ENCODE peak calls at places on chromosomes 11 and 22, in eight cellular contexts. U is prostate gland, T is HCT116, X is HL-60, G is HepG2, K is GM23338, B is transverse colon, M is endothelial cell of umbilical vein. L is an unnamed sample.
A peak's percentile ranks its signal among the peaks of the same experiment; 100 is the strongest.

GRCh38 chr11:43987384-43988039 is 45.1 kb downstream of the C11orf96 start:
- DNase-seq in B (peak; percentile 72), X (no peak), T (no peak), U (no peak), G (no peak), K (no peak), M (peak; percentile 47), L (no peak)

GRCh38 chr11:121810291-121810690 is 305.7 kb downstream of the BLID start:
- DNase-seq in B (no peak), U (no peak), K (no peak), T (no peak), M (no peak), X (no peak), G (no peak), L (no peak)

GRCh38 chr11:76236092-76237026 is 30.1 kb upstream of the WNT11 start:
- DNase-seq in X (no peak), G (no peak), K (peak; percentile 86), M (no peak), B (peak; percentile 63), T (peak; percentile 16), U (peak; percentile 50), L (peak; percentile 52)

GRCh38 chr22:19981961-19982920 is 34.4 kb downstream of the ARVCF start:
- DNase-seq in T (no peak), M (no peak), U (no peak), B (no peak), X (no peak), G (no peak), K (no peak), L (no peak)

GRCh38 chr22:47333625-47334024 is 571.2 kb downstream of the TBC1D22A start:
- DNase-seq in K (no peak), U (peak; percentile 23), G (peak; percentile 9), B (no peak), T (peak; percentile 56), X (no peak), M (peak; percentile 61), L (no peak)

GRCh38 chr11:45834298-45834756 is 12.9 kb upstream of the CRY2 start:
- DNase-seq in T (no peak), G (no peak), M (no peak), U (no peak), X (no peak), K (no peak), B (no peak), L (no peak)

GRCh38 chr11:77197626-77198320 is 69.7 kb downstream of the MYO7A start:
- DNase-seq in T (no peak), X (no peak), G (no peak), B (no peak), K (no peak), M (no peak), U (no peak), L (no peak)

GRCh38 chr22:31944700-31945477 is 554 bp downstream of the YWHAH start:
- DNase-seq in K (peak; percentile 63), G (no peak), T (no peak), U (peak; percentile 30), M (peak; percentile 12), B (peak; percentile 60), X (no peak), L (peak; percentile 43)

GRCh38 chr22:30730351-30730750 is 35.7 kb downstream of the OSBP2 start:
- DNase-seq in T (no peak), B (no peak), X (no peak), U (no peak), G (no peak), M (no peak), K (no peak), L (no peak)

GRCh38 chr22:44729391-44730012 is 22.9 kb upstream of the ARHGAP8 start:
- DNase-seq in M (peak; percentile 38), G (no peak), B (no peak), U (no peak), X (peak; percentile 10), K (no peak), T (no peak), L (no peak)

GRCh38 chr11:63802637-63803414 is 10.4 kb upstream of the SPINDOC start:
- DNase-seq in B (no peak), U (no peak), K (no peak), T (peak; percentile 72), G (no peak), M (no peak), X (no peak), L (no peak)

DNA sequence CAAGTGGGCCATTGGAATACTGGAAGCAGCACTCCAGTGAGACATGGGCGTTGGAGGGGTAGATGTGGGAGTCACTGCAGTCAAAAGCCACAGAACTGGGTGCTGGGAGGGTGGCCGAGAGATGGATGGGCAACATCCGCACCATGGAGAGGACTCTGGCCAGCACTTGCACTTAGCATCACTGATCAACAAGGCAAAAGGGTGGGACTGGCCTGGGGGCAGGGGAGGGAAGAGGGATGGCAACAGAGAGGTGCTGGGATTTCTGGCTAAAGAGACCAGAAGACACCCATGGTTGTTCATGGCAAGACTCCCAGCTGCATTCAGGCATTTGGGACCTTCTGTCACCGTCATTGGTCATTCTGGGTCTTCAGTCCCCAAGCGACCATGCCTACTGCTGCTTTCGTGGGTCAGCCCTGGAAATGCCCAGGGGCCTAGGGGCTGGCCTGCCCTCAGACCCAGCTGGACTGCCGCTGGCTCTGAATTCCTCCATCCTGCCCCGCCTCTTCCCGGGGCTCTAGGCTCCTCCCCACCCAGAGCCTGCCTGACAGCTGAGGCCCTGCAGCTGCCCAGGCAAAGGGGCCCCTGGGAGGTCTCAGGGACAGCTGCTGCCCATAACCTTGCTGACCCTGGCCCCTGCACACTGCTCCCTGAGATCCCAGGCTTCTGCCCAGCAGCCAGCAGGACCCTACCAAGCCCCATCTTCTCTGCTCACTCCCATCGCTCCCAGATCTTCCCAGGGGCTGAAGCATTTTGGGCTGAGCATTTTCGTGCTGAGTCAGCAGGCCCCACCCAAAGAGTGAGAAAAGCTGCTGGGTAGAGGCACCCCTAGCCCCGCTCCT is 13.0 kb upstream of the CDC42EP2 start:
- DNase-seq in B (peak; percentile 31), X (no peak), T (no peak), G (no peak), U (no peak), M (no peak), K (peak; percentile 79), L (no peak)
- TF ChIP-seq POLR2AphosphoS5 in B (no peak), X (no peak), T (no peak), G (no peak), U (no peak), M (no peak), K (peak; percentile 18), L (no peak)

DNA sequence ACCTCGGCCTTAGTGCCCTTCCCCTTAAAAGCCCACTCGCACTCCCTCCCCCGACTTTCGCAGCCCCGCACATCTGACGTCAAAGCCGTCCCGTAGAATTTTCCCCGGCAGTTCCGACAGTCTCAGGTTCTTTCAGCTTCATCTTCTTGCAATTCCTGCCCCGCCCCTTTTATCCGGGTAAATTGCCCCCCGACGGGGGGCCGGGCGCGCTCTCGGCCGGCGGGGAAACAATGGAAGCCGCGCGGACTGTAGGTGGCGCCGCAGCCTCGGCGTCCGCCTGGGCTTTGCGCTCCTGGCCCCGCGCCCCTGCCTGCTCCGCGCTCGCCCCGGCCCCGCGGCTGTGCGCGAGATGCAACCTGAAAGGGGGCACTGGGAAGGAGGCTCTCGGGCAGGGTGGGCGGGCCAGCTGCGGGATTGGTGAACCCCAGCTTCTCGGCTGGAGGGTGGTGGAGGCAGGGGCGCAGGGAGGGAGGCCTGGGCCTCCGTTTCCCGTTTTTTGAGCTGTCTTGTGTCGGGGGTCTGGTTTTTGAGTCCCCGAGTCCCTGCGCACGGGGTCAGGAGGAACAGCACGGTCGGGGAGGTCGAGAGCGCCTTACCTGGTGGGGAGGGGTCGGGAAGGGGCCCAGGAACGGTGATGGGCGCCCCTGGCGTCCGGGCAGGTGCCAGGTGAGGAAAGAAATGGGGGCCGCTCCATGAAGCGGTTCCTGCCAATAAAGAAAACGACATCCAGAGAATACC is 855 bp upstream of the FGF19 start:
- DNase-seq in X (no peak), K (peak; percentile 98), T (no peak), B (no peak), U (no peak), M (no peak), G (no peak), L (no peak)
- TF ChIP-seq POLR2AphosphoS5 in X (no peak), K (peak; percentile 16), T (no peak), B (no peak), U (no peak), M (no peak), G (no peak), L (no peak)

DNA sequence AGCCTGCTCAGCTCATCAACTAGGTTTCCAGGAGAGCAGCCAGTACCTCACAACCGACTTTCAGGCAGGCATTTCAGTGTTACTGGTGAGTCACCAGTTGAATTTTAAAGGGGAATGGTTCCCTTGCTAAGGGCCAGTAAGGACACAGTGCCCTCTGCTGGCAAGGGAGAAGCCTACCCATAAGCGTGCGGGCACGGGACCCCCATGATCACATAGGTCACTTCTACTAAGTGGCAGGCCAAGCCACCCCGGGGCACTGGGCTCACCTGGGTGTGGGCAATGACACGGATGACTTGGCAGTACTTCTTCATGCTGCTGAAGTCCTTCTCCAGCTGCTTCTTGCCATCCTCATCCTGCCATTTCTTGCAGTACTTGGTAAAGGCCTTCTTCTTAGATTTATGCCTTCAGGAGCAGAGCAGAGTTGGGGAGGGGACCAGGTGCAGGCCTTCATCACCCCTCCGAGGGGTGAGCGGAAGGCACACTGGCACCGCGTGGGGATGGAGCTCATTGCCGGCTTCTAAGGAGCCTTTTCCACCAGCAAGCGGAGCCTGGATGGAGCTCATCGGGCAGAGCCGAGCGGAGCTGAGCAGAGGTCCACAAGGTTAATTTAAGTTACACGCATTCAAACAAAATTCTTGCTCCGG is 2.9 kb downstream of the RPL3 start:
- DNase-seq in G (peak; percentile 88), B (peak; percentile 79), T (peak; percentile 60), X (peak; percentile 70), U (peak; percentile 84), M (peak; percentile 88), K (peak; percentile 81), L (no peak)
- TF ChIP-seq POLR2AphosphoS5 in G (peak; percentile 21), B (peak; percentile 13), T (peak; percentile 34), X (peak; percentile 46), U (peak; percentile 89), M (peak; percentile 61), K (no peak), L (peak; percentile 74)

GRCh38 chr11:111798279-111798678 is 32.1 kb upstream of the PPP2R1B start:
- DNase-seq in M (no peak), B (no peak), X (no peak), K (no peak), G (no peak), T (no peak), U (no peak), L (no peak)

GRCh38 chr11:111793863-111794262 is 27.7 kb upstream of the PPP2R1B start:
- DNase-seq in U (no peak), M (no peak), B (no peak), X (no peak), K (no peak), G (no peak), T (no peak), L (no peak)

GRCh38 chr11:111796696-111797095 is 30.5 kb upstream of the PPP2R1B start:
- DNase-seq in X (peak; percentile 10), K (no peak), T (no peak), M (no peak), G (no peak), B (no peak), U (no peak), L (no peak)

GRCh38 chr11:111795333-111795985 is 29.3 kb upstream of the PPP2R1B start:
- DNase-seq in K (no peak), M (no peak), U (no peak), T (no peak), G (peak; percentile 60), B (no peak), X (no peak), L (no peak)

DNA sequence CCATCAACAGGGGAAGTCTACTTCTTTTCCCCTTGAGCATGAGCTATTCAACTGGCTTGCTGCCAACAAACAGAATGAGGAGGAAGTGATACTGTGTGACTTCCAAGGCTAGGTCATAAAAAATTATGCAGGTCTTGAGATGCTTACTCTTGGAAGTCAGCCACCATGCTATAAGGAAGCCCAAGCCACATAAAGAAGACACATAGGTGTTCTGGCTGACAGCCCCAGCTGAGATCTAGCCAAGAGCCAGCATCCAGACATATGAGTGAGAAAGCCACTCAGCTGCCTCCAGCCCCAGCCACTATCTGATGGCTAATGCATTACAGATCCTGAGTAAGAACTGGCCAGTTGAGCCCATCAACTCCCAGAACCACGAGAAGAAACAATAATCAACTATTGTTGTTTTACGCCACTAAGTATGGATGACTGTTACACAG is 31.0 kb upstream of the PPP2R1B start:
- DNase-seq in U (peak; percentile 11), X (peak; percentile 88), K (no peak), T (no peak), M (peak; percentile 53), B (peak; percentile 12), G (no peak), L (no peak)
- TF ChIP-seq POLR2AphosphoS5 in U (no peak), X (no peak), K (no peak), T (no peak), M (no peak), B (no peak), G (no peak), L (no peak)